ENCODE peak calls at places on chromosomes 5 and 9, in five cellular contexts. D is kidney epithelial cell, X is endodermal cell, R is cardiac muscle cell, H is hepatocyte. I is an unnamed sample.

GRCh38 chr5:218457-219289 is 553 bp downstream of the SDHA start:
- DNase-seq in H (peak; percentile 62), R (peak; percentile 56), X (peak; percentile 81), D (no peak), I (peak; percentile 62)

GRCh38 chr5:56993241-56993640 is 41.3 kb upstream of the MIER3 start:
- DNase-seq in X (no peak), D (no peak), R (no peak), H (no peak), I (no peak)

GRCh38 chr5:74201334-74202081 is 439.0 kb downstream of the ENC1 start:
- DNase-seq in D (peak; percentile 55), H (peak; percentile 24), R (no peak), X (no peak), I (no peak)

GRCh38 chr9:136764301-136764891 is at the start of gene LCN15:
- DNase-seq in D (no peak), X (no peak), R (no peak), H (no peak), I (no peak)

GRCh38 chr5:81428866-81429265 is 34.9 kb upstream of the ACOT12 start:
- DNase-seq in R (no peak), H (no peak), X (no peak), D (no peak), I (no peak)

GRCh38 chr5:174311531-174312269 is 266.2 kb downstream of the NSG2 start:
- DNase-seq in H (peak; percentile 81), D (no peak), X (peak; percentile 95), R (peak; percentile 83), I (peak; percentile 75)

GRCh38 chr5:27598576-27598975 is 560.2 kb upstream of the CDH9 start:
- DNase-seq in X (no peak), R (no peak), H (no peak), D (peak; percentile 16), I (no peak)

GRCh38 chr5:93995126-93995621 is 253.8 kb upstream of the POU5F2 start:
- DNase-seq in D (no peak), H (no peak), R (no peak), X (no peak), I (no peak)

GRCh38 chr5:72007336-72008111 is 99.8 kb upstream of the MAP1B start:
- DNase-seq in H (no peak), R (no peak), X (no peak), D (no peak), I (no peak)

GRCh38 chr9:92147030-92147853 is 32.0 kb upstream of the SPTLC1 start:
- DNase-seq in X (peak; percentile 74), H (peak; percentile 69), D (peak; percentile 82), R (no peak), I (peak; percentile 92)

GRCh38 chr9:99726758-99727157 is 94.9 kb upstream of the NR4A3 start:
- DNase-seq in R (no peak), H (no peak), X (no peak), D (no peak), I (no peak)

GRCh38 chr9:133368249-133368881 is 7.5 kb downstream of the SURF4 start:
- DNase-seq in D (no peak), H (peak; percentile 56), R (no peak), X (no peak), I (no peak)

GRCh38 chr5:16776611-16777251 is 159.4 kb downstream of the MYO10 start:
- DNase-seq in X (peak; percentile 85), D (no peak), H (peak; percentile 66), R (peak; percentile 47), I (no peak)

GRCh38 chr5:135263022-135263668 is 135.9 kb downstream of the MACROH2A1 start:
- DNase-seq in D (no peak), X (no peak), H (peak; percentile 72), R (no peak), I (peak; percentile 66)

GRCh38 chr5:115096034-115096769 is 73.5 kb downstream of the TRIM36 start:
- DNase-seq in R (peak; percentile 2), X (no peak), H (no peak), D (no peak), I (peak; percentile 65)

GRCh38 chr5:180799902-180800801 is 2.5 kb downstream of the MGAT1 start:
- DNase-seq in D (no peak), R (no peak), H (no peak), X (no peak), I (no peak)

GRCh38 chr9:72280913-72281500 is 84.0 kb downstream of the ZFAND5 start:
- DNase-seq in R (peak; percentile 74), H (peak; percentile 82), D (no peak), X (peak; percentile 89), I (peak; percentile 64)

GRCh38 chr5:26847041-26847736 is 191.2 kb downstream of the CDH9 start:
- DNase-seq in X (peak; percentile 49), D (no peak), R (no peak), H (peak; percentile 8), I (no peak)

GRCh38 chr5:72525816-72526215 is 18.6 kb upstream of the ZNF366 start:
- DNase-seq in X (no peak), R (no peak), H (peak; percentile 71), D (peak; percentile 18), I (no peak)

GRCh38 chr9:85212887-85213286 is 528.9 kb downstream of the AGTPBP1 start:
- DNase-seq in D (peak; percentile 72), R (no peak), X (no peak), H (no peak), I (no peak)

GRCh38 chr9:135702002-135702721 is at the start of gene KCNT1:
- DNase-seq in X (peak; percentile 93), H (peak; percentile 77), R (peak; percentile 69), D (no peak), I (peak; percentile 66)

GRCh38 chr5:171397599-171397998 is 9.9 kb downstream of the NPM1 start:
- DNase-seq in R (no peak), X (peak; percentile 24), H (no peak), D (no peak), I (no peak)
- H3K36me3 ChIP-seq in R (peaks cover 78% of the 10 kb centered on the region), X (peaks cover 93% of the 10 kb centered on the region), H (peaks cover 12% of the 10 kb centered on the region), D (no peaks in the 10 kb centered on the region), I (peaks cover 92% of the 10 kb centered on the region)

GRCh38 chr9:114089206-114089840 is 9.8 kb downstream of the KIF12 start:
- DNase-seq in H (no peak), D (no peak), X (peak; percentile 26), R (no peak), I (no peak)
- H3K36me3 ChIP-seq in H (no peaks in the 10 kb centered on the region), D (peaks cover 7% of the 10 kb centered on the region), X (no peaks in the 10 kb centered on the region), R (no peaks in the 10 kb centered on the region), I (peaks cover 44% of the 10 kb centered on the region)

GRCh38 chr5:31495336-31495735 is 36.6 kb downstream of the DROSHA start:
- DNase-seq in H (no peak), R (no peak), X (no peak), D (no peak), I (no peak)
- H3K36me3 ChIP-seq in H (no peaks in the 10 kb centered on the region), R (peaks cover 57% of the 10 kb centered on the region), X (peaks cover 90% of the 10 kb centered on the region), D (peaks cover 5% of the 10 kb centered on the region), I (peaks cover 96% of the 10 kb centered on the region)

DNA sequence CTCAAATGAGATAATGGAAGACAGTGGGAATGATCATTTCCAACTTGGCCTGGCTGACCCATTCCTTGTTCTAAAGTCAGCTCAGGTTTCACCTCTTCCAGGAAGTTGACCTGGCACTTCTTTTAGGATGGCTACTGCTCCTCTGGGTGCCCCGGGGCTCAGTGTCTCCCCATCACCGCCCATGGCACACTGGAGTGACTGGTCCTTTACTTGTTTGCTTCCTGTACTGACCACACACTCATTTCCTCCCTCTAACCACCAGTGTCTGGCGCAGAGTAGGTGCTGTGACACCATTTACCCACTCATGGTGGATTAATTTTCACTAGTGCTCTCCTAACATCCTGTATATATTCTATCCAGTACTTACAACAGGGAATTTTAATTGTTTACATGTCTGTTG is 183.5 kb downstream of the CDK5RAP2 start:
- DNase-seq in X (no peak), R (no peak), H (no peak), D (no peak), I (no peak)
- H3K36me3 ChIP-seq in X (peaks cover 95% of the 10 kb centered on the region), R (peaks cover 37% of the 10 kb centered on the region), H (no peaks in the 10 kb centered on the region), D (peaks cover 3% of the 10 kb centered on the region), I (peaks cover 96% of the 10 kb centered on the region)

GRCh38 chr5:6739603-6740002 is 26.4 kb downstream of the TENT4A start:
- DNase-seq in R (no peak), H (no peak), D (no peak), X (no peak), I (no peak)
- H3K36me3 ChIP-seq in R (peaks cover 7% of the 10 kb centered on the region), H (no peaks in the 10 kb centered on the region), D (no peaks in the 10 kb centered on the region), X (peaks cover 57% of the 10 kb centered on the region), I (peaks cover 78% of the 10 kb centered on the region)

GRCh38 chr9:87732756-87733155 is 6.8 kb downstream of the CTSL start:
- DNase-seq in D (no peak), X (no peak), R (no peak), H (no peak), I (no peak)

GRCh38 chr9:87733273-87734054 is 7.5 kb downstream of the CTSL start:
- DNase-seq in D (no peak), H (no peak), X (no peak), R (no peak), I (no peak)

GRCh38 chr9:87732344-87732743 is 6.4 kb downstream of the CTSL start:
- DNase-seq in X (no peak), H (no peak), D (no peak), R (no peak), I (no peak)
- H3K36me3 ChIP-seq in X (peaks cover 29% of the 10 kb centered on the region), H (no peaks in the 10 kb centered on the region), D (no peaks in the 10 kb centered on the region), R (peaks cover 17% of the 10 kb centered on the region), I (no peaks in the 10 kb centered on the region)

DNA sequence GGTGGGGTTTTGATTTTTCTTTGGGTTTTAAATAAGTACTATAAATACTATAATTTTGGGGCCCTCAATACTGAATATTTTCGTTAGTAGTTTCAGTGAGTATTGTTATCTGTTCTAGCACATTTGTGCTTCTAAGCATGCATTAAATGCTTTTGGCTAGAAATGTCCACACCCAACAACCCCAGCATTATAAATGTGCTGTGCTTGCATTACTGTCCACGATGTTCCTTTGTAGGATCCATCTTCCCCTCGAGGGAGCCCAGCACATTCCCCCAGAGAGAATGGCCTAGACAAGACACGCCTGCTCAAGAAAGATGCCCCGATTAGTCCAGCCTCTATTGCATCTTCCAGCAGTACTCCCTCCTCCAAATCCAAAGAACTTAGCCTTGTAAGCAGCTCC is 134.7 kb downstream of the TLE4 start:
- DNase-seq in H (no peak), R (no peak), X (no peak), D (no peak), I (no peak)
- H3K36me3 ChIP-seq in H (no peaks in the 10 kb centered on the region), R (no peaks in the 10 kb centered on the region), X (peaks cover 22% of the 10 kb centered on the region), D (peaks cover 1% of the 10 kb centered on the region), I (no peaks in the 10 kb centered on the region)

I was measured in WERI-Rb-1.